ENCODE peak calls at places on chromosomes 6 and 20, in eight cellular contexts. One of them, this sample, is unnamed.

GRCh38 chr20:62336775-62337557 is 30.1 kb downstream of the LAMA5 start:
- DNase-seq in substantia nigra: no peak
- DNase-seq in KG1: no peak
- DNase-seq in DMS153: no peak
- DNase-seq in chondrocyte: no peak
- DNase-seq in HuH-7: no peak
- DNase-seq in testis: no peak
- DNase-seq in esophagus squamous epithelium: no peak
- DNase-seq in this sample: no peak

GRCh38 chr6:78243519-78243918 is 590.7 kb downstream of the MEI4 start:
- DNase-seq in substantia nigra: no peak
- DNase-seq in KG1: no peak
- DNase-seq in DMS153: no peak
- DNase-seq in chondrocyte: no peak
- DNase-seq in HuH-7: no peak
- DNase-seq in testis: no peak
- DNase-seq in esophagus squamous epithelium: no peak
- DNase-seq in this sample: no peak

GRCh38 chr6:120805267-120805666 is 529.0 kb downstream of the TBC1D32 start:
- DNase-seq in substantia nigra: no peak
- DNase-seq in KG1: no peak
- DNase-seq in DMS153: no peak
- DNase-seq in chondrocyte: no peak
- DNase-seq in HuH-7: no peak
- DNase-seq in testis: no peak
- DNase-seq in esophagus squamous epithelium: no peak
- DNase-seq in this sample: no peak

GRCh38 chr6:40550096-40550731 is 37.0 kb downstream of the LRFN2 start:
- DNase-seq in substantia nigra: no peak
- DNase-seq in KG1: no peak
- DNase-seq in DMS153: no peak
- DNase-seq in chondrocyte: no peak
- DNase-seq in HuH-7: peak; percentile 17
- DNase-seq in testis: peak; percentile 59
- DNase-seq in esophagus squamous epithelium: no peak
- DNase-seq in this sample: no peak

GRCh38 chr20:42559665-42560064 is 630.0 kb downstream of the PTPRT start:
- DNase-seq in substantia nigra: no peak
- DNase-seq in KG1: no peak
- DNase-seq in DMS153: no peak
- DNase-seq in chondrocyte: no peak
- DNase-seq in HuH-7: no peak
- DNase-seq in testis: no peak
- DNase-seq in esophagus squamous epithelium: no peak
- DNase-seq in this sample: no peak

GRCh38 chr6:20542927-20543602 is 8.8 kb downstream of the CDKAL1 start:
- DNase-seq in substantia nigra: no peak
- DNase-seq in KG1: no peak
- DNase-seq in DMS153: peak; percentile 99
- DNase-seq in chondrocyte: no peak
- DNase-seq in HuH-7: no peak
- DNase-seq in testis: no peak
- DNase-seq in esophagus squamous epithelium: no peak
- DNase-seq in this sample: no peak

GRCh38 chr6:2026133-2026532 is 219.3 kb downstream of the GMDS start:
- DNase-seq in substantia nigra: no peak
- DNase-seq in KG1: no peak
- DNase-seq in DMS153: no peak
- DNase-seq in chondrocyte: no peak
- DNase-seq in HuH-7: no peak
- DNase-seq in testis: no peak
- DNase-seq in esophagus squamous epithelium: no peak
- DNase-seq in this sample: no peak

GRCh38 chr20:2545594-2545993 is 9.2 kb downstream of the TMC2 start:
- DNase-seq in substantia nigra: no peak
- DNase-seq in KG1: no peak
- DNase-seq in DMS153: no peak
- DNase-seq in chondrocyte: no peak
- DNase-seq in HuH-7: no peak
- DNase-seq in testis: no peak
- DNase-seq in esophagus squamous epithelium: no peak
- DNase-seq in this sample: no peak

GRCh38 chr20:38804682-38805501 is 605 bp upstream of the PPP1R16B start:
- DNase-seq in substantia nigra: no peak
- DNase-seq in KG1: peak; percentile 84
- DNase-seq in DMS153: no peak
- DNase-seq in chondrocyte: no peak
- DNase-seq in HuH-7: no peak
- DNase-seq in testis: no peak
- DNase-seq in esophagus squamous epithelium: no peak
- DNase-seq in this sample: peak; percentile 81

GRCh38 chr6:25144919-25145318 is 134.3 kb upstream of the CARMIL1 start:
- DNase-seq in substantia nigra: no peak
- DNase-seq in KG1: no peak
- DNase-seq in DMS153: no peak
- DNase-seq in chondrocyte: no peak
- DNase-seq in HuH-7: no peak
- DNase-seq in testis: no peak
- DNase-seq in esophagus squamous epithelium: no peak
- DNase-seq in this sample: no peak

GRCh38 chr20:52812231-52812847 is 159.8 kb upstream of the TSHZ2 start:
- DNase-seq in substantia nigra: no peak
- DNase-seq in KG1: no peak
- DNase-seq in DMS153: no peak
- DNase-seq in chondrocyte: no peak
- DNase-seq in HuH-7: no peak
- DNase-seq in testis: no peak
- DNase-seq in esophagus squamous epithelium: no peak
- DNase-seq in this sample: no peak

GRCh38 chr6:7787137-7787575 is 61.3 kb downstream of the BMP6 start:
- DNase-seq in substantia nigra: no peak
- DNase-seq in KG1: no peak
- DNase-seq in DMS153: no peak
- DNase-seq in chondrocyte: no peak
- DNase-seq in HuH-7: no peak
- DNase-seq in testis: peak; percentile 43
- DNase-seq in esophagus squamous epithelium: no peak
- DNase-seq in this sample: no peak

GRCh38 chr6:127690092-127690491 is 113.1 kb downstream of the C6orf58 start:
- DNase-seq in substantia nigra: no peak
- DNase-seq in KG1: no peak
- DNase-seq in DMS153: no peak
- DNase-seq in chondrocyte: no peak
- DNase-seq in HuH-7: peak; percentile 10
- DNase-seq in testis: no peak
- DNase-seq in esophagus squamous epithelium: no peak
- DNase-seq in this sample: no peak

GRCh38 chr6:131379951-131380350 is 193.1 kb upstream of the ARG1 start:
- DNase-seq in substantia nigra: no peak
- DNase-seq in KG1: no peak
- DNase-seq in DMS153: no peak
- DNase-seq in chondrocyte: no peak
- DNase-seq in HuH-7: no peak
- DNase-seq in testis: no peak
- DNase-seq in esophagus squamous epithelium: no peak
- DNase-seq in this sample: no peak

GRCh38 chr6:13709698-13710551 is 1.7 kb downstream of the RANBP9 start:
- DNase-seq in substantia nigra: no peak
- DNase-seq in KG1: peak; percentile 42
- DNase-seq in DMS153: no peak
- DNase-seq in chondrocyte: no peak
- DNase-seq in HuH-7: peak; percentile 47
- DNase-seq in testis: no peak
- DNase-seq in esophagus squamous epithelium: no peak
- DNase-seq in this sample: no peak

GRCh38 chr6:48670546-48670945 is 559.5 kb upstream of the PTCHD4 start:
- DNase-seq in substantia nigra: no peak
- DNase-seq in KG1: no peak
- DNase-seq in DMS153: no peak
- DNase-seq in chondrocyte: no peak
- DNase-seq in HuH-7: no peak
- DNase-seq in testis: no peak
- DNase-seq in esophagus squamous epithelium: no peak
- DNase-seq in this sample: no peak

GRCh38 chr20:20231528-20232298 is 136.2 kb upstream of the INSM1 start:
- DNase-seq in substantia nigra: no peak
- DNase-seq in KG1: no peak
- DNase-seq in DMS153: no peak
- DNase-seq in chondrocyte: no peak
- DNase-seq in HuH-7: no peak
- DNase-seq in testis: no peak
- DNase-seq in esophagus squamous epithelium: no peak
- DNase-seq in this sample: no peak

GRCh38 chr6:128118401-128118800 is 217.5 kb upstream of the THEMIS start:
- DNase-seq in substantia nigra: no peak
- DNase-seq in KG1: no peak
- DNase-seq in DMS153: no peak
- DNase-seq in chondrocyte: no peak
- DNase-seq in HuH-7: no peak
- DNase-seq in testis: no peak
- DNase-seq in esophagus squamous epithelium: no peak
- DNase-seq in this sample: no peak

GRCh38 chr20:38452880-38453624 is 17.9 kb upstream of the SNHG17 start:
- DNase-seq in substantia nigra: no peak
- DNase-seq in KG1: no peak
- DNase-seq in DMS153: no peak
- DNase-seq in chondrocyte: no peak
- DNase-seq in HuH-7: no peak
- DNase-seq in testis: no peak
- DNase-seq in esophagus squamous epithelium: no peak
- DNase-seq in this sample: no peak

GRCh38 chr6:128569737-128570438 is 49.5 kb upstream of the PTPRK start:
- DNase-seq in substantia nigra: no peak
- DNase-seq in KG1: no peak
- DNase-seq in DMS153: no peak
- DNase-seq in chondrocyte: no peak
- DNase-seq in HuH-7: no peak
- DNase-seq in testis: no peak
- DNase-seq in esophagus squamous epithelium: no peak
- DNase-seq in this sample: no peak

GRCh38 chr6:138572200-138572875 is 73.0 kb upstream of the NHSL1 start:
- DNase-seq in substantia nigra: no peak
- DNase-seq in KG1: no peak
- DNase-seq in DMS153: peak; percentile 87
- DNase-seq in chondrocyte: no peak
- DNase-seq in HuH-7: peak; percentile 79
- DNase-seq in testis: peak; percentile 52
- DNase-seq in esophagus squamous epithelium: no peak
- DNase-seq in this sample: peak; percentile 68

GRCh38 chr6:37690964-37691735 is 6.5 kb downstream of the MDGA1 start:
- DNase-seq in substantia nigra: no peak
- DNase-seq in KG1: no peak
- DNase-seq in DMS153: no peak
- DNase-seq in chondrocyte: no peak
- DNase-seq in HuH-7: no peak
- DNase-seq in testis: no peak
- DNase-seq in esophagus squamous epithelium: no peak
- DNase-seq in this sample: no peak

GRCh38 chr6:38640216-38640909 is 634 bp upstream of the BTBD9 start:
- DNase-seq in substantia nigra: no peak
- DNase-seq in KG1: no peak
- DNase-seq in DMS153: no peak
- DNase-seq in chondrocyte: no peak
- DNase-seq in HuH-7: no peak
- DNase-seq in testis: peak; percentile 25
- DNase-seq in esophagus squamous epithelium: no peak
- DNase-seq in this sample: peak; percentile 72

GRCh38 chr6:117352466-117353081 is 73.2 kb downstream of the ROS1 start:
- DNase-seq in substantia nigra: no peak
- DNase-seq in KG1: no peak
- DNase-seq in DMS153: no peak
- DNase-seq in chondrocyte: no peak
- DNase-seq in HuH-7: peak; percentile 34
- DNase-seq in testis: no peak
- DNase-seq in esophagus squamous epithelium: no peak
- DNase-seq in this sample: no peak

GRCh38 chr6:149851461-149851860 is 12.7 kb downstream of the LRP11 start:
- DNase-seq in substantia nigra: no peak
- DNase-seq in KG1: no peak
- DNase-seq in DMS153: no peak
- DNase-seq in chondrocyte: no peak
- DNase-seq in HuH-7: no peak
- DNase-seq in testis: no peak
- DNase-seq in esophagus squamous epithelium: no peak
- DNase-seq in this sample: no peak

GRCh38 chr20:51402201-51402600 is 140.3 kb downstream of the NFATC2 start:
- DNase-seq in substantia nigra: no peak
- DNase-seq in KG1: no peak
- DNase-seq in DMS153: peak; percentile 9
- DNase-seq in chondrocyte: no peak
- DNase-seq in HuH-7: no peak
- DNase-seq in testis: no peak
- DNase-seq in esophagus squamous epithelium: no peak
- DNase-seq in this sample: no peak